ENCODE peak calls at places on chromosomes 6 and 20, in six cellular contexts. C is heart right ventricle, A is BE2C, B is psoas muscle, L is IMR-90, R is endothelial cell of umbilical vein. F is an unnamed sample.

GRCh38 chr6:134589512-134589911 is 271.6 kb upstream of the SGK1 start:
- DNase-seq in L (peak), C (no peak), B (no peak), R (no peak), A (no peak), F (peak)

GRCh38 chr6:41462980-41463930 is 82.9 kb upstream of the FOXP4 start:
- DNase-seq in B (peak), L (peak), C (peak), R (peak), A (peak), F (no peak)

GRCh38 chr6:75643173-75643572 is 41.5 kb downstream of the SENP6 start:
- DNase-seq in A (no peak), L (peak), B (no peak), R (no peak), C (no peak), F (no peak)

GRCh38 chr6:143513410-143513809 is 1.9 kb upstream of the FUCA2 start:
- DNase-seq in C (peak), R (no peak), L (no peak), B (no peak), A (peak), F (no peak)

GRCh38 chr6:45436544-45437440 is 59.1 kb upstream of the SUPT3H start:
- DNase-seq in A (no peak), L (peak), R (peak), B (no peak), C (no peak), F (peak)

GRCh38 chr6:32977953-32978324 is 9.5 kb downstream of the BRD2 start:
- DNase-seq in A (no peak), C (no peak), R (no peak), L (no peak), B (no peak), F (no peak)

GRCh38 chr6:12782136-12782535 is 65.6 kb downstream of the PHACTR1 start:
- DNase-seq in R (no peak), A (no peak), C (no peak), L (no peak), B (no peak), F (no peak)

GRCh38 chr6:145498425-145498824 is 236.9 kb downstream of the EPM2A start:
- DNase-seq in R (no peak), C (no peak), L (no peak), A (no peak), B (no peak), F (no peak)

GRCh38 chr20:9571783-9572182 is 57.4 kb downstream of the LAMP5 start:
- DNase-seq in B (no peak), L (no peak), R (no peak), C (no peak), A (no peak), F (no peak)

GRCh38 chr6:162058281-162058875 is 669.2 kb downstream of the PRKN start:
- DNase-seq in R (no peak), L (no peak), B (no peak), C (peak), A (no peak), F (no peak)

GRCh38 chr20:38894091-38894847 is 31.9 kb upstream of the FAM83D start:
- DNase-seq in B (peak), L (no peak), A (no peak), C (no peak), R (no peak), F (no peak)

GRCh38 chr6:11033825-11034224 is 10.3 kb downstream of the ELOVL2 start:
- DNase-seq in A (no peak), R (no peak), C (no peak), L (peak), B (no peak), F (peak)

GRCh38 chr6:107460074-107460631 is 789 bp upstream of the PDSS2 start:
- DNase-seq in C (no peak), B (no peak), A (no peak), L (peak), R (no peak), F (no peak)

GRCh38 chr6:137958809-137959565 is 91.9 kb downstream of the TNFAIP3 start:
- DNase-seq in C (no peak), R (peak), B (no peak), A (no peak), L (no peak), F (no peak)

GRCh38 chr6:111427341-111428116 is 55.5 kb downstream of the REV3L start:
- DNase-seq in L (peak), B (no peak), R (peak), A (no peak), C (no peak), F (peak)

GRCh38 chr20:31710423-31711250 is 12.0 kb downstream of the BCL2L1 start:
- DNase-seq in R (no peak), L (no peak), A (no peak), B (peak), C (peak), F (no peak)

GRCh38 chr6:79431469-79431868 is 105.8 kb downstream of the LCA5 start:
- DNase-seq in B (no peak), R (no peak), C (no peak), L (no peak), A (no peak), F (no peak)

GRCh38 chr6:149651056-149651455 is 2.5 kb upstream of the KATNA1 start:
- DNase-seq in A (no peak), B (no peak), C (no peak), R (no peak), L (no peak), F (no peak)

GRCh38 chr6:162026843-162027242 is 700.7 kb downstream of the PRKN start:
- DNase-seq in C (no peak), B (no peak), L (no peak), A (no peak), R (no peak), F (no peak)

GRCh38 chr20:12028771-12029170 is 111.1 kb downstream of the BTBD3 start:
- DNase-seq in L (no peak), A (no peak), C (no peak), R (no peak), B (no peak), F (no peak)

GRCh38 chr20:56911946-56912345 is 282.8 kb downstream of the TFAP2C start:
- DNase-seq in C (no peak), R (no peak), B (no peak), L (no peak), A (no peak), F (no peak)

GRCh38 chr6:110389689-110390382 is 25.5 kb downstream of the DDO start:
- DNase-seq in C (no peak), R (peak), L (no peak), A (no peak), B (no peak), F (no peak)

GRCh38 chr6:104969785-104970581 is 13.1 kb downstream of the LIN28B start:
- DNase-seq in A (no peak), B (no peak), R (peak), L (no peak), C (no peak), F (no peak)
- H3K4me3 ChIP-seq in A (no peak), B (no peak), R (no peak), L (no peak), C (no peak), F (no peak)

GRCh38 chr6:118892248-118893094 is 1.5 kb upstream of the ASF1A start:
- DNase-seq in A (no peak), C (no peak), B (no peak), L (no peak), R (peak), F (no peak)

GRCh38 chr6:118893882-118894424 is at the start of gene ASF1A:
- DNase-seq in B (peak), L (peak), R (peak), C (peak), A (peak), F (peak)

GRCh38 chr6:118889163-118889562 is 4.8 kb upstream of the ASF1A start:
- DNase-seq in L (no peak), B (no peak), R (no peak), A (peak), C (no peak), F (no peak)

GRCh38 chr6:118893095-118893881 is 664 bp upstream of the ASF1A start:
- DNase-seq in C (no peak), A (no peak), R (peak), B (no peak), L (peak), F (no peak)

DNA sequence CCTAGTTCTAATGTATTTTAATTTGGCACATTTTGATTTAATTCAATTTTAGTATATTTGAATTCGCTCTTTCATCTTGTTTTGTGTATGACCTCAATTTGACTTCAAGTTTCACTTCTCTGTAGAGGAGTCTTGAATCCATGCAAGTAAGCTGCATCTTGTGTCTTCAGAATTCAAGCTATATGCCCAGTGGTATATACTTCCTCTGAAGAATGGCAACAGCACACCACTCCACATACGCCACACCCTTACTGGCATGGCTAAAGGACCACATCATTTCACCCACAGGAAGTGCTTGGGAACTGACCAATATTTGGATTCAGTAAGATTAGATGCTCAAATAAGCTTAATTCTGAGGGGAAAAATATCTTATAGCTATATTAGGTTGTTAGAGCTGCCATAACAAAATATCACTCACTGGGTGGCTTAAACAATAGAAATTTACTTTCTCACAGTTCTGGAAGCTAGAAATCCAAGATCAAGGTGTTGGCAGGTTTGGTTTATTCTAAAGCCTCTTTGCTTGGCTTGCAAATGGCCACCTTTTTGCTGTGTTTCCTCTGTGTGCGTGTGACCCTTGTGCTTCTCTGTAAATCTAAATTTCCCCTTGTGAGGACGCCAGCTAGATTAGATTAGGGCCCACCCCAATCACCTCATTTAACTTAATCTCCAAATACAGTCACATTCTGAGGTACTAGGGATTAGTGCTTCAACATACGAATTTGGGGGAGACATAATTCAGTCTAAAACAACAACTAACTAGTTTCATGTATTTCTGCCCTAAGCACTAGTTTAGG is 2.8 kb upstream of the ASF1A start:
- DNase-seq in L (no peak), C (no peak), A (no peak), R (no peak), B (no peak), F (no peak)
- H3K4me3 ChIP-seq in L (no peak), C (no peak), A (no peak), R (no peak), B (no peak), F (no peak)

GRCh38 chr20:5657190-5657872 is 92.9 kb upstream of the SHLD1 start:
- DNase-seq in L (peak), A (no peak), B (peak), R (peak), C (no peak), F (peak)
- H3K4me3 ChIP-seq in L (no peak), A (peak), B (peak), R (no peak), C (no peak), F (no peak)

DNA sequence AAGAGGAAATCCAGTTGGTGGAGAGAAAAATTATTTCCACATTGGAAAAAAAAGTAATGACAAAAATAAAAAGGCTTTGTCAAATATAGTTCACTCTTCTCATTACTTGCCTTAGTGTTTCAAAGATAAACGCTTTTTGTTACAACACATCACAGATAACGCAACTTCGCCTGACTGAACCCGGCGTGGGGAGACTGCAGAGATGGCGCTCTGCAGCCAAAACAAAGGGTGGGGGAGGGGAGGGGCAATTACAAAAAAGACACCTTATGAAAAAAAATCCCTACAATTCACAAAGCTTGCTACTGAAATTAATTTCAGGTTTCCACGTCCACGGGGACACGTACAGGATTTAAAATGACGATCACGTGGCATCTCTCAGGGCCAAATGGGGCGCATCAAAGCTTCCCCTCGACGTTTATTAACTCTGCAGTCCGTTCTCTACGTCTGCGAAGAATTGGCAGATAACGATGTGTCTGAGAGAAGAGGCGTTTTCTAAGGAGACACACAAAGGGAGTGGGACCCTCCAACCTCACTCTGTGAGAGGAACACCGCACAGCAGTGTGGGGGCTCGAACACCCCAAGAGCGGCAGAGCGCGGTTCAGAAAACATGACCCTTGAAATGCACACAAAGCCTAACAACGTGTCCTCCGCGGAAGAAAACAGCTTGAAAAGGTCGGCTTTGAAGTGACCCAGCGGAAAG is 1.5 kb upstream of the AFDN start:
- DNase-seq in C (no peak), L (no peak), R (no peak), A (no peak), B (no peak), F (no peak)
- H3K4me3 ChIP-seq in C (no peak), L (peak), R (peak), A (peak), B (peak), F (peak)

GRCh38 chr20:59295531-59295930 is 4.9 kb upstream of the EDN3 start:
- DNase-seq in A (no peak), R (no peak), C (no peak), B (no peak), L (no peak), F (no peak)

GRCh38 chr20:59301343-59302007 is 1.1 kb downstream of the EDN3 start:
- DNase-seq in B (no peak), R (no peak), C (no peak), A (no peak), L (no peak), F (no peak)

GRCh38 chr20:59299961-59300340 is 460 bp upstream of the EDN3 start:
- DNase-seq in L (no peak), C (no peak), B (no peak), A (no peak), R (no peak), F (no peak)

GRCh38 chr20:59297641-59298040 is 2.8 kb upstream of the EDN3 start:
- DNase-seq in B (no peak), C (no peak), A (no peak), R (no peak), L (no peak), F (no peak)

GRCh38 chr20:59300341-59301081 is at the start of gene EDN3:
- DNase-seq in L (no peak), R (no peak), B (no peak), C (no peak), A (no peak), F (no peak)
- H3K4me3 ChIP-seq in L (no peak), R (no peak), B (no peak), C (no peak), A (no peak), F (no peak)

GRCh38 chr6:47103931-47104330 is 61.8 kb upstream of the ADGRF1 start:
- DNase-seq in C (no peak), B (no peak), L (peak), A (no peak), R (no peak), F (no peak)
- H3K4me3 ChIP-seq in C (no peak), B (no peak), L (no peak), A (no peak), R (no peak), F (no peak)

GRCh38 chr20:6030453-6031080 is 23.3 kb downstream of the LRRN4 start:
- DNase-seq in B (no peak), A (no peak), R (no peak), L (no peak), C (no peak), F (no peak)
- H3K4me3 ChIP-seq in B (no peak), A (no peak), R (no peak), L (no peak), C (no peak), F (no peak)

GRCh38 chr6:36361071-36361470 is 24.4 kb upstream of the BNIP5 start:
- DNase-seq in B (no peak), A (no peak), R (no peak), C (no peak), L (no peak), F (no peak)

GRCh38 chr6:36362551-36363389 is 24.7 kb downstream of the ETV7 start:
- DNase-seq in A (no peak), B (no peak), C (no peak), L (no peak), R (no peak), F (no peak)

GRCh38 chr6:36367743-36368142 is 19.7 kb downstream of the ETV7 start:
- DNase-seq in C (no peak), A (no peak), B (no peak), L (no peak), R (no peak), F (no peak)

GRCh38 chr6:36368421-36368820 is 19.0 kb downstream of the ETV7 start:
- DNase-seq in A (no peak), B (no peak), R (no peak), L (peak), C (no peak), F (no peak)

DNA sequence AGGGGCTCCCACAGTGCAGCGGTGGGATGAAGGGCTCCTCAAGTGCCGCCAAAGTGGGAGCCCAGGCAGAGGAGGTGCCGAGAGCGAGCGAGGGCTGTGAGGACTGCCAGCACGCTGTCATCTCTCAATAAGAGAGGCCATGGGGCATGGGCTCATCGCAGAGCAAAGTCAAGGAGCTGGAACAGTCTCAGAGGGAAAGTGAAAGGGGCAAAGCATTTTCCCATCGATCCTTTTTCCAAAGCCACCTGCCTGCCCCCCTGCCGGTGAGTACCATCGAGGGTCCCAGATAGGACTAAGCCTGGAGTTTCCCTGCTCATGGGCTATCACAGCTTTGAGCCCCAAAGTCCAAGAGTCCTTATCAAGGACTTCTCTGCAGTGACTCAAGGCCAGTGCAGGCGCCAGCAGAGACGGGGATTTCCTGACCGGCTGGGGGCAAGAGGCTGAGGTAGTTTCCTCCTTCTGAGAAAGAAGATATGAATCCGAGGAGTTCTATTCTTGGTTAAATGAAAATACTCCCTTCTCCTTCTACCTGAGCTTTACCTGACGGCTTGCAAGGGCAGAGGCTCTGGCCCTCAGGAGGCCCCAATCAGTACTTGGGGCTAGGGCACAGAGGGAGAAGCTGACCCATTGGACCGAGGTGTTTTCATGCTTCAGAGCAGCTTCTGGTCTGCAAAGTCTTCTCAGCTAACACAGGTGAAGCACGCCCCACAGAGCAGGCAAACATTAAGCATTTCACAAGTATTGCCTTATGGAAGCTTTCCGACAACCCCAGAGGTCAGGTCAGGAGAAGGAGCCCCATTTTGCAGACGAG is 22.6 kb downstream of the ETV7 start:
- DNase-seq in A (no peak), R (peak), L (peak), B (no peak), C (no peak), F (no peak)
- H3K4me3 ChIP-seq in A (no peak), R (no peak), L (no peak), B (no peak), C (no peak), F (no peak)

F was measured in skeletal muscle cell.